ENCODE peak calls at places on chromosomes 13 and 19, in ten cellular contexts. F is Panc1, C is dorsolateral prefrontal cortex, O is Calu3, V is A549, D is choroid plexus epithelial cell, Y is AG04449, I is AG10803, R is mesothelial cell of epicardium, L is uterus. X is an unnamed sample.

GRCh38 chr13:56755181-56755580 is 385.5 kb upstream of the PRR20A start:
- DNase-seq in F (no peak), C (no peak), O (no peak), V (no peak), D (no peak), Y (no peak), I (no peak), R (no peak), L (no peak), X (no peak)

GRCh38 chr19:48090281-48090802 is 20.3 kb downstream of the PLA2G4C start:
- DNase-seq in F (no peak), C (no peak), O (no peak), V (no peak), D (no peak), Y (no peak), I (peak), R (no peak), L (no peak), X (no peak)

GRCh38 chr19:44758596-44758995 is 10.1 kb downstream of the BCL3 start:
- DNase-seq in F (no peak), C (no peak), O (no peak), V (peak), D (no peak), Y (no peak), I (no peak), R (no peak), L (peak), X (no peak)

GRCh38 chr13:103187621-103188020 is 121.4 kb upstream of the SLC10A2 start:
- DNase-seq in F (no peak), C (no peak), O (no peak), V (no peak), D (no peak), Y (no peak), I (no peak), R (no peak), L (no peak), X (no peak)

GRCh38 chr13:25046274-25046984 is 49.5 kb upstream of the PABPC3 start:
- DNase-seq in F (no peak), C (no peak), O (no peak), V (no peak), D (no peak), Y (no peak), I (no peak), R (no peak), L (no peak), X (no peak)

GRCh38 chr19:12947702-12948596 is 2.3 kb downstream of the RAD23A start:
- DNase-seq in F (no peak), C (no peak), O (no peak), V (no peak), D (no peak), Y (no peak), I (no peak), R (no peak), L (no peak), X (no peak)

GRCh38 chr13:112346173-112346898 is 29.8 kb upstream of the SPACA7 start:
- DNase-seq in F (no peak), C (no peak), O (no peak), V (no peak), D (no peak), Y (no peak), I (no peak), R (no peak), L (no peak), X (peak)

GRCh38 chr19:55642153-55643002 is 1.1 kb upstream of the ZNF581 start:
- DNase-seq in F (no peak), C (no peak), O (peak), V (no peak), D (peak), Y (no peak), I (no peak), R (no peak), L (no peak), X (no peak)

GRCh38 chr13:94464771-94465170 is 14.7 kb downstream of the DCT start:
- DNase-seq in F (no peak), C (no peak), O (no peak), V (no peak), D (no peak), Y (no peak), I (no peak), R (no peak), L (no peak), X (no peak)

GRCh38 chr19:31214086-31214485 is 135.2 kb downstream of the TSHZ3 start:
- DNase-seq in F (peak), C (no peak), O (no peak), V (peak), D (peak), Y (peak), I (peak), R (no peak), L (peak), X (no peak)

GRCh38 chr13:111858571-111858970 is 208.4 kb upstream of the SOX1 start:
- DNase-seq in F (no peak), C (no peak), O (no peak), V (no peak), D (no peak), Y (no peak), I (no peak), R (no peak), L (no peak), X (peak)

GRCh38 chr13:105804561-105805190 is 730.8 kb downstream of the EFNB2 start:
- DNase-seq in F (no peak), C (peak), O (no peak), V (no peak), D (peak), Y (peak), I (peak), R (no peak), L (no peak), X (no peak)

GRCh38 chr19:55483681-55484361 is 1.2 kb upstream of the NAT14 start:
- DNase-seq in F (no peak), C (no peak), O (no peak), V (no peak), D (no peak), Y (no peak), I (no peak), R (no peak), L (no peak), X (no peak)

GRCh38 chr19:4988770-4989251 is 19.9 kb downstream of the KDM4B start:
- DNase-seq in F (no peak), C (peak), O (no peak), V (no peak), D (peak), Y (no peak), I (peak), R (no peak), L (peak), X (no peak)

GRCh38 chr19:54094601-54095000 is 6.0 kb downstream of the OSCAR start:
- DNase-seq in F (no peak), C (no peak), O (no peak), V (no peak), D (no peak), Y (no peak), I (no peak), R (no peak), L (no peak), X (no peak)

GRCh38 chr13:53844747-53845146 is 816.1 kb downstream of the OLFM4 start:
- DNase-seq in F (no peak), C (no peak), O (no peak), V (no peak), D (no peak), Y (no peak), I (no peak), R (no peak), L (no peak), X (no peak)

GRCh38 chr19:6803036-6803404 is 30.5 kb downstream of the VAV1 start:
- DNase-seq in F (no peak), C (no peak), O (no peak), V (no peak), D (no peak), Y (no peak), I (no peak), R (no peak), L (no peak), X (no peak)

GRCh38 chr13:90918551-90918950 is 428.9 kb upstream of the MIR17HG start:
- DNase-seq in F (no peak), C (no peak), O (no peak), V (peak), D (peak), Y (no peak), I (no peak), R (no peak), L (no peak), X (no peak)

GRCh38 chr19:55311797-55312196 is 13.3 kb downstream of the TMEM150B start:
- DNase-seq in F (no peak), C (no peak), O (no peak), V (no peak), D (no peak), Y (no peak), I (no peak), R (no peak), L (no peak), X (no peak)

GRCh38 chr13:107395927-107396757 is 819.2 kb downstream of the LIG4 start:
- DNase-seq in F (no peak), C (no peak), O (no peak), V (no peak), D (no peak), Y (no peak), I (no peak), R (no peak), L (no peak), X (no peak)

GRCh38 chr13:59111711-59112110 is 1052.0 kb downstream of the DIAPH3 start:
- DNase-seq in F (no peak), C (no peak), O (no peak), V (no peak), D (peak), Y (peak), I (peak), R (no peak), L (no peak), X (no peak)

GRCh38 chr19:18610556-18611326 is 1.9 kb upstream of the TMEM59L start:
- DNase-seq in F (no peak), C (no peak), O (no peak), V (no peak), D (no peak), Y (no peak), I (no peak), R (no peak), L (no peak), X (no peak)

GRCh38 chr13:33152389-33152788 is 133.2 kb downstream of the STARD13 start:
- DNase-seq in F (no peak), C (no peak), O (peak), V (no peak), D (no peak), Y (no peak), I (no peak), R (no peak), L (no peak), X (no peak)

GRCh38 chr19:49502866-49503581 is 6.8 kb downstream of the RPS11 start:
- DNase-seq in F (no peak), C (no peak), O (peak), V (peak), D (peak), Y (no peak), I (peak), R (no peak), L (peak), X (no peak)

GRCh38 chr13:114019367-114019766 is 45.5 kb upstream of the C13orf46 start:
- DNase-seq in F (no peak), C (no peak), O (no peak), V (no peak), D (no peak), Y (no peak), I (no peak), R (no peak), L (no peak), X (no peak)

GRCh38 chr13:102128216-102128800 is 273.5 kb downstream of the FGF14 start:
- DNase-seq in F (no peak), C (no peak), O (no peak), V (no peak), D (peak), Y (no peak), I (peak), R (no peak), L (no peak), X (no peak)

GRCh38 chr19:31505596-31505910 is 156.3 kb upstream of the TSHZ3 start:
- DNase-seq in F (no peak), C (no peak), O (no peak), V (no peak), D (no peak), Y (no peak), I (no peak), R (no peak), L (no peak), X (no peak)

DNA sequence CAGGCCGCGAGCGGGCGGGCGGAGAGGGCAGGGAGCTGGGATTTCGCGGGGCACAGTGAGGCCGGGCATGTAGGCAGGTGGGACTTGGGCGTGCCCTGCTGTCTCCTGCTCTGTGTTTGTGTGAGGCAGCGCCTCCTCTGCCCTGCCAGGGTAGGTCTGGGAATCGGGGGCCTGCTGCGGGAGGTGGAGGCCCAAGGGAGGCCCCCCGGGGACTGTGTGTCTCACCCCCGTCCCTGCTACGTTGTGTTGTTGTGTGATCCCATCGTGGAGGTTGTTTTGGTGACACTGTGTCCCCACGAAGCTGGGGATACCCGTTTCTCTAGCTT is 957 bp downstream of the FXYD1 start:
- DNase-seq in F (no peak), C (no peak), O (no peak), V (no peak), D (no peak), Y (no peak), I (no peak), R (no peak), L (no peak), X (no peak)
- TF ChIP-seq CTCF in F (no peak), C (no peak), O (no peak), V (no peak), D (no peak), Y (no peak), I (no peak), R (no peak), L (no peak), X (no peak)

GRCh38 chr13:23392925-23393645 is 40.4 kb downstream of the SACS start:
- DNase-seq in F (no peak), C (no peak), O (no peak), V (no peak), D (no peak), Y (no peak), I (no peak), R (no peak), L (no peak), X (no peak)
- TF ChIP-seq CTCF in F (no peak), C (no peak), O (no peak), V (no peak), D (no peak), Y (no peak), I (no peak), R (no peak), L (no peak), X (no peak)

DNA sequence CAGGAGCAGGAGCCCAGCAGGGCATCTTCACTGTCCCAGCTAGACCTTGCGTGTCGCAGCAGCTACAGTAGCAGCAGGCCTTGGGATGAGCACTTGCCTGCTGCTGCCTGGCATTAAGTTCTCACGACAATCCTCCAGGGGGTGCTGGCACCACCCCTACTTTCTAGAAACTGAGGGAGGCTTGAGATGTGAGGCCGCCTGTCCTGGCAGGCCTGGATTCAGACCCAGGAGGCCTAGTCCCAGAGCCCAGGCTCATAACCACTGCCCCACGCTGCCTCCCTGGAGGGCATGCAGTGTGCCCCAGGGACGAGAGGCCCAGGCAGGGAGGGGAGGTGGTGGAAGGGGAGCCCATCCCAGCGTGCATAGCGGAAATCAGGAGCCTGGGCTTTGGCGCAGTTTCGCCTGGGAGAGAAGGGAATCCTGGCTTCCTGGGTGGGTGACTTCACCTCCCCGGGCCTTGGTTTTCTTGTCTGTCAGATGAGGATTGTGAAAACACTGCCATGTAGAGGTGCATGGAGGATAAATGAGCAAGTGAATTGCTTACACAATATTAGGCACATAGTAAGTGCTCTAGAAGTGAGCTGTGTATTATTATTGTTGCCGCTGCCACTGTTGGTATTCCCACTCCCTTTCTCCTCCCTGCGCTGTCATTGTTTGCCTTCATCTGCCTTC is 26.1 kb downstream of the PPP5C start:
- DNase-seq in F (no peak), C (no peak), O (peak), V (peak), D (peak), Y (no peak), I (peak), R (no peak), L (no peak), X (peak)
- TF ChIP-seq CTCF in F (no peak), C (no peak), O (peak), V (peak), D (peak), Y (peak), I (peak), R (peak), L (no peak), X (peak)

DNA sequence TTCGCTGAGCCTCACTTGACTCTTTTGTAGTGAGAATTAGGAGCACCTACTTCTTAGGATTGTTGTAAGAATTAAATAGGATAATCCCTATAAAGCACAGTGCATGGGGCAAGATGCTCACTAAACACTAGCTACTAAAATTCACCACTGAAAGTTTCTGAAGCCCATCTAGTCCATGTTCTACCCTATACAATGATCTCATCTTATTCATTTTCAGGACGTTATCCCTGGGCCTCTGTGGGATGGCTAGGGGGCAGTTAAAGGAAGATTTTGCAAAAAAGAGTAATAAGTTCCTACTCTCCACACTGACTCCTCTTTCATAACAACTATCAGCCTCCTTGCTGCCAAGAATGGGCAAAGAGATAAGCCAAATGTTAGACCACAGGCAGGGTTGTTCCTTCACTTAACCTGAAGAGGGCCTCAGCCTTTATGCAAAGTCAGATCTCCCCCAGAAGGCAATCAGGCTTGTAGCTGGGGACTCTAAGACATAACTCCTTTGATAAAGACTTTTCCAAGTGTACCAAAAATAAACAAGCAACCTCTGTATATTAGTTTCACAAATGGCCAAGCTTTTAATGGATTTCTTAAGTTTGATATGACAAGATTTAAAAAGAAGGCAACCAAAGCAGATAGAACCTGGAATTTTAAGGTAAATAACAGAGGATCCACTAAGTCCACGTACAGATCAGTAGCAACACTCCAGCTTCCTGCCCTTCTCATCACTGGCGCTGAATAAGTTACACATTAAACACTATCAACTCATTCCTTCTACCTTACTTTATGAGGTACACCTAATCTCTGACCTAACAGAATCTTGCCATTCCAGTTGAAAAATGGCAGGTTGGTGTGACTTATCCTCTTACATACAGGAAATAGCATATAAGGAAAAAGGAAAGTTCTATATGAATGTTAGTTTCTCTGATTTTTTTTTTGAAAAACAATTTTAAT is 44.4 kb downstream of the ELF1 start:
- DNase-seq in F (no peak), C (no peak), O (peak), V (peak), D (peak), Y (no peak), I (peak), R (no peak), L (no peak), X (no peak)
- TF ChIP-seq CTCF in F (peak), C (peak), O (peak), V (peak), D (peak), Y (peak), I (peak), R (no peak), L (peak), X (peak)

GRCh38 chr19:1924320-1924961 is 16.5 kb upstream of the CSNK1G2 start:
- DNase-seq in F (no peak), C (no peak), O (no peak), V (no peak), D (no peak), Y (no peak), I (no peak), R (no peak), L (no peak), X (no peak)

GRCh38 chr19:1921825-1922224 is 16.6 kb downstream of the ADAT3 start:
- DNase-seq in F (no peak), C (no peak), O (no peak), V (no peak), D (no peak), Y (no peak), I (no peak), R (no peak), L (no peak), X (no peak)

GRCh38 chr19:1922803-1923202 is 17.6 kb downstream of the ADAT3 start:
- DNase-seq in F (no peak), C (no peak), O (no peak), V (no peak), D (no peak), Y (no peak), I (no peak), R (no peak), L (no peak), X (no peak)

GRCh38 chr19:1921326-1921725 is 16.1 kb downstream of the ADAT3 start:
- DNase-seq in F (no peak), C (no peak), O (no peak), V (no peak), D (no peak), Y (no peak), I (no peak), R (no peak), L (peak), X (no peak)

GRCh38 chr19:1923319-1923718 is 17.7 kb upstream of the CSNK1G2 start:
- DNase-seq in F (no peak), C (no peak), O (no peak), V (no peak), D (no peak), Y (no peak), I (no peak), R (no peak), L (no peak), X (no peak)
- TF ChIP-seq CTCF in F (no peak), C (no peak), O (no peak), V (no peak), D (no peak), Y (no peak), I (no peak), R (no peak), L (no peak), X (no peak)

DNA sequence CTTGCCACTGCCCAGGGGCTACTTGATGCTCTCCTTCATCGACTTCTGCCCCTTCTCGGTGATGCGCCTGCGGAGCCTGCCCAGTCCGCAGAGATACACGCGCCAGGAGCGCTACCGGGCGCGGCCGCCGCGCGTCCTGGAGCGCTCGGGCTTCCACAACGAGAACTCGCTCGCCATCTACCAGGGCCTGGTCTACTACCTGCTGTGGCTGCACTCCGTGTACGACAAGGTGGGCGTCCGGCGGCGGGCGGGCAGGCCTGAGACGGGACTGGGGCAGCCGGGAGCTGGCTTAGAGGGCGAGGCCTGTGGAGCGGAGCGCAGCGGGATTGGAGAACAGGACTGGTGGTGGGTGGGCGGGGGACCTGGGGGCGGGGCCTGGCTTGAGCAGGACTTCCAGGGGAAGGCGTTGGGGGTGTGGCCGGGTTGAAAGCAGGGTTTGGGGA is 12.7 kb upstream of the PSMD8 start:
- DNase-seq in F (peak), C (peak), O (peak), V (peak), D (peak), Y (no peak), I (peak), R (peak), L (peak), X (peak)
- TF ChIP-seq CTCF in F (no peak), C (no peak), O (peak), V (no peak), D (peak), Y (no peak), I (peak), R (no peak), L (no peak), X (peak)